ENCODE peak calls at places on chromosomes 2 and 18, in six cellular contexts. L is left ventricle myocardium inferior; H is naive thymus-derived CD4-positive, alpha-beta T cell; K is CD8-positive, alpha-beta memory T cell; A is IMR-90; G is mammary epithelial cell. M is an unnamed sample.

GRCh38 chr2:212935749-212936148 is 215.7 kb downstream of the IKZF2 start:
- DNase-seq in K (no peak), H (no peak), G (no peak), L (no peak), A (peak; percentile 32), M (no peak)

GRCh38 chr2:100957971-100958653 is 44.0 kb upstream of the RPL31 start:
- DNase-seq in A (peak; percentile 84), G (peak; percentile 32), K (no peak), H (no peak), L (no peak), M (peak; percentile 58)

GRCh38 chr2:163558286-163559009 is 177.4 kb downstream of the FIGN start:
- DNase-seq in H (no peak), A (no peak), G (no peak), K (no peak), L (no peak), M (no peak)

GRCh38 chr2:43178602-43179542 is 47.5 kb downstream of the ZFP36L2 start:
- DNase-seq in L (peak; percentile 71), H (no peak), A (peak; percentile 82), K (no peak), G (peak; percentile 80), M (peak; percentile 91)

GRCh38 chr2:44291281-44292248 is 16.3 kb downstream of the SLC3A1 start:
- DNase-seq in K (no peak), L (no peak), G (peak; percentile 85), H (no peak), A (peak; percentile 75), M (peak; percentile 59)

GRCh38 chr2:48855142-48855541 is 99.6 kb upstream of the LHCGR start:
- DNase-seq in H (no peak), G (peak; percentile 25), K (no peak), A (peak; percentile 71), L (no peak), M (no peak)

GRCh38 chr2:72927619-72928537 is 10.6 kb downstream of the EMX1 start:
- DNase-seq in L (no peak), K (no peak), A (no peak), H (no peak), G (no peak), M (no peak)

GRCh38 chr2:70190086-70190412 is 770 bp downstream of the C2orf42 start:
- DNase-seq in K (no peak), A (peak; percentile 33), H (no peak), L (no peak), G (no peak), M (peak; percentile 56)

GRCh38 chr2:73698101-73698500 is 39.0 kb downstream of the TPRKB start:
- DNase-seq in K (no peak), A (no peak), L (no peak), G (no peak), H (no peak), M (no peak)

GRCh38 chr18:63363951-63364350 is 3.1 kb downstream of the KDSR start:
- DNase-seq in H (peak; percentile 43), G (no peak), K (peak; percentile 73), A (no peak), L (no peak), M (no peak)

GRCh38 chr2:3169106-3169870 is 208.3 kb downstream of the EIPR1 start:
- DNase-seq in G (peak; percentile 47), L (no peak), A (peak; percentile 69), K (no peak), H (no peak), M (no peak)

GRCh38 chr18:78875998-78876650 is 103.5 kb upstream of the SALL3 start:
- DNase-seq in K (no peak), A (no peak), L (no peak), G (no peak), H (no peak), M (no peak)
- H3K9me3 ChIP-seq in K (no peaks in the 10 kb centered on the region), A (peaks cover 24% of the 10 kb centered on the region), L (no peaks in the 10 kb centered on the region), G (peaks cover 24% of the 10 kb centered on the region), H (no peaks in the 10 kb centered on the region), M (no peaks in the 10 kb centered on the region)

GRCh38 chr2:235432741-235433520 is 60.9 kb upstream of the AGAP1 start:
- DNase-seq in G (no peak), L (no peak), A (no peak), H (no peak), K (no peak), M (peak; percentile 43)
- H3K4me3 ChIP-seq in G (no peak overlapping the region), L (peak overlapping the region; percentile 24), A (no peak overlapping the region), H (no peak overlapping the region), K (no peak overlapping the region), M (no peak overlapping the region)

GRCh38 chr2:225993430-225993829 is 593.9 kb downstream of the NYAP2 start:
- DNase-seq in A (peak; percentile 78), H (no peak), L (no peak), K (no peak), G (peak; percentile 18), M (no peak)
- H3K27ac ChIP-seq in A (no peak overlapping the region), H (no peak overlapping the region), L (no peak overlapping the region), K (no peak overlapping the region), G (no peak overlapping the region), M (no peak overlapping the region)

DNA sequence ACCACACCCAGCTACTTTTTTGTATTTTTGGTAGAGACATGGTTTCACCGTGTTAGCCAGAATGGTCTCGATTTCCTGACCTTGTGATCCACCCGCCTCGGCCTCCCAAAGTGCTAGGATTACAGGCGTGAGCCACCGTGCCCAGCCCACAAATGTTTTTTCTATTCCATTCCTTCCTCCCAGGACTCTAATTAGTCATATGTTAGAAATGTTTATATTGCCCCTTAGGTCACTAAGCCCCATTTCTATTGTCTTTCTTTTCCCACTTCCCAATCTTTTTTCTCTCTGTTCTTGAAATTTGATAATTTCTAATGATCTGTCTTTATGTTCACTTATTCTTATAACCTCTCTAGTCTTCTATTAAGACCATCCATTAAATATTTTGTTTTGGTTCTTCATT is 31.3 kb upstream of the CDCA7 start:
- DNase-seq in L (no peak), H (no peak), K (no peak), G (no peak), A (no peak), M (no peak)
- H3K9me3 ChIP-seq in L (peaks cover 68% of the 10 kb centered on the region), H (no peaks in the 10 kb centered on the region), K (peaks cover 6% of the 10 kb centered on the region), G (no peaks in the 10 kb centered on the region), A (peaks cover 3% of the 10 kb centered on the region), M (no peaks in the 10 kb centered on the region)

DNA sequence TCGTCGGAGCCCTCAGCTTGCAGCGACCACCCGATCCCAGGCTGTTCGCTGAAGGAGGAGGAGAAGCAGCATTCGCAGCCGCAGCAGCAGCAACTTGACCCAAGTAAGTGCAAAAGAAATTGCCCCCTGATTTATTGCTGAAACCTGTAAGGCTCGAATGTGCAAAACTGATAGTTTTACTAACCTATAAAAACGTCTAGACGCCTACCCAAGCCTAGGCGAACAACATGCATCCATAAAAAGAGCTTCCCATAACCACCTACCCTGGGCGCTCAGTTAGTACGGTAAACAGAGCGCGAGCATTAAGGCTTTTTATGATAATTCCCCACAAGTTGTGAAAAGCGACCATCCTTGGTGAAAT is 944 bp downstream of the HOXD9 start:
- DNase-seq in H (no peak), A (no peak), K (no peak), G (no peak), L (no peak), M (no peak)
- H3K4me3 ChIP-seq in H (no peak overlapping the region), A (no peak overlapping the region), K (no peak overlapping the region), G (no peak overlapping the region), L (peak overlapping the region; percentile 61), M (peak overlapping the region; percentile 31)

GRCh38 chr2:118911166-118911565 is 30.8 kb upstream of the MARCO start:
- DNase-seq in K (no peak), A (no peak), H (no peak), L (no peak), G (no peak), M (no peak)

GRCh38 chr2:118913131-118913804 is 28.7 kb upstream of the MARCO start:
- DNase-seq in H (no peak), K (no peak), G (peak; percentile 50), L (no peak), A (no peak), M (no peak)

GRCh38 chr2:118911936-118912335 is 30.1 kb upstream of the MARCO start:
- DNase-seq in K (no peak), H (no peak), L (no peak), G (no peak), A (no peak), M (no peak)

GRCh38 chr2:118914721-118915453 is 27.1 kb upstream of the MARCO start:
- DNase-seq in H (no peak), L (no peak), A (no peak), G (no peak), K (no peak), M (no peak)

GRCh38 chr2:118913805-118914645 is 28.0 kb upstream of the MARCO start:
- DNase-seq in L (no peak), K (no peak), A (no peak), H (no peak), G (peak; percentile 83), M (no peak)
- H3K27ac ChIP-seq in L (no peak overlapping the region), K (no peak overlapping the region), A (no peak overlapping the region), H (no peak overlapping the region), G (peak overlapping the region; percentile 56), M (no peak overlapping the region)

GRCh38 chr18:10481831-10482230 is 27.4 kb downstream of the APCDD1 start:
- DNase-seq in A (no peak), K (no peak), G (no peak), H (no peak), L (no peak), M (no peak)
- H3K9me3 ChIP-seq in A (no peaks in the 10 kb centered on the region), K (no peaks in the 10 kb centered on the region), G (no peaks in the 10 kb centered on the region), H (no peaks in the 10 kb centered on the region), L (no peaks in the 10 kb centered on the region), M (no peaks in the 10 kb centered on the region)

DNA sequence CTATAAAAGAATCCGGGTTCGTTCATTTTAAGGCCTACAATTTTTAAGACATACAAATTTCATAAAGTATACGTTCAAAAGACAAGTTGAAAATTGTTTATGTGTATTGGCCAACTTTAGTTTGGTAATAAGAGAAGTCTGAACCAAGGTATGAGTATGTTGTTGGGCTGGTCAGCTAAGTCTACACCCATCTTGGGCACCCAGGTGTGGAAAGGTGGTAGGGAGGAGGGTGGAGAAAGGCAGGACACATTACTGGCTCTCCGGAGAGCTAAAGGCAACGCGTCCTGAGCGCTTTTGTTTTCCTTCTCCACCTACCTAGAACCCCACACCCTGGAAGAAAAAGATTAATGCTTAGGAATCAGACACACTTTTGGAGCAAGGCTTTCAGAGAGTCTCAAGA is 899 bp upstream of the PELI1 start:
- DNase-seq in A (no peak), G (no peak), L (no peak), K (no peak), H (no peak), M (no peak)
- H3K4me3 ChIP-seq in A (no peak overlapping the region), G (no peak overlapping the region), L (no peak overlapping the region), K (no peak overlapping the region), H (no peak overlapping the region), M (no peak overlapping the region)

GRCh38 chr2:152383702-152384101 is 48.7 kb downstream of the FMNL2 start:
- DNase-seq in L (no peak), K (no peak), A (peak; percentile 78), G (no peak), H (no peak), M (no peak)
- H3K27ac ChIP-seq in L (no peak overlapping the region), K (no peak overlapping the region), A (no peak overlapping the region), G (no peak overlapping the region), H (no peak overlapping the region), M (no peak overlapping the region)

M was measured in adrenal gland.